ENCODE peak calls at places on chromosomes 12 and 14, in six cellular contexts. One of them, this sample, is unnamed.

GRCh38 chr14:35420036-35420811 is 15.7 kb upstream of the NFKBIA start:
- DNase-seq in osteoblast: no peak
- DNase-seq in choroid plexus epithelial cell: peak
- DNase-seq in A549: no peak
- DNase-seq in right atrium auricular region: no peak
- DNase-seq in fibroblast of the aortic adventitia: peak
- DNase-seq in this sample: no peak

GRCh38 chr12:49535921-49536525 is 2.8 kb upstream of the KCNH3 start:
- DNase-seq in choroid plexus epithelial cell: no peak
- DNase-seq in osteoblast: peak
- DNase-seq in A549: no peak
- DNase-seq in fibroblast of the aortic adventitia: no peak
- DNase-seq in right atrium auricular region: no peak
- DNase-seq in this sample: no peak

GRCh38 chr12:53676715-53677611 is 1.1 kb upstream of the ATP5MC2 start:
- DNase-seq in A549: no peak
- DNase-seq in fibroblast of the aortic adventitia: peak
- DNase-seq in right atrium auricular region: no peak
- DNase-seq in osteoblast: no peak
- DNase-seq in choroid plexus epithelial cell: peak
- DNase-seq in this sample: no peak

GRCh38 chr14:100201701-100202100 is 37.2 kb upstream of the YY1 start:
- DNase-seq in fibroblast of the aortic adventitia: no peak
- DNase-seq in choroid plexus epithelial cell: no peak
- DNase-seq in A549: no peak
- DNase-seq in osteoblast: peak
- DNase-seq in right atrium auricular region: no peak
- DNase-seq in this sample: no peak

GRCh38 chr12:78555802-78556201 is 308.8 kb upstream of the SYT1 start:
- DNase-seq in fibroblast of the aortic adventitia: peak
- DNase-seq in osteoblast: no peak
- DNase-seq in choroid plexus epithelial cell: peak
- DNase-seq in right atrium auricular region: no peak
- DNase-seq in A549: no peak
- DNase-seq in this sample: no peak

GRCh38 chr12:23722655-23723054 is 226.8 kb downstream of the SOX5 start:
- DNase-seq in A549: no peak
- DNase-seq in fibroblast of the aortic adventitia: no peak
- DNase-seq in osteoblast: no peak
- DNase-seq in right atrium auricular region: no peak
- DNase-seq in choroid plexus epithelial cell: no peak
- DNase-seq in this sample: no peak

GRCh38 chr14:92861856-92862807 is 60.8 kb upstream of the CHGA start:
- DNase-seq in fibroblast of the aortic adventitia: no peak
- DNase-seq in A549: no peak
- DNase-seq in choroid plexus epithelial cell: no peak
- DNase-seq in osteoblast: no peak
- DNase-seq in right atrium auricular region: no peak
- DNase-seq in this sample: no peak

GRCh38 chr14:101235042-101235871 is 326.0 kb upstream of the DIO3 start:
- DNase-seq in choroid plexus epithelial cell: peak
- DNase-seq in osteoblast: peak
- DNase-seq in A549: peak
- DNase-seq in fibroblast of the aortic adventitia: peak
- DNase-seq in right atrium auricular region: no peak
- DNase-seq in this sample: no peak

GRCh38 chr12:18141583-18141982 is 51.6 kb upstream of the RERGL start:
- DNase-seq in right atrium auricular region: no peak
- DNase-seq in fibroblast of the aortic adventitia: peak
- DNase-seq in A549: no peak
- DNase-seq in choroid plexus epithelial cell: peak
- DNase-seq in osteoblast: no peak
- DNase-seq in this sample: no peak

GRCh38 chr12:133026996-133027395 is 10.3 kb upstream of the ZNF84 start:
- DNase-seq in choroid plexus epithelial cell: no peak
- DNase-seq in A549: no peak
- DNase-seq in osteoblast: no peak
- DNase-seq in right atrium auricular region: no peak
- DNase-seq in fibroblast of the aortic adventitia: no peak
- DNase-seq in this sample: no peak

GRCh38 chr14:52610187-52610586 is 57.6 kb downstream of the GPR137C start:
- DNase-seq in fibroblast of the aortic adventitia: no peak
- DNase-seq in osteoblast: no peak
- DNase-seq in choroid plexus epithelial cell: no peak
- DNase-seq in right atrium auricular region: no peak
- DNase-seq in A549: no peak
- DNase-seq in this sample: no peak

GRCh38 chr14:103207038-103207403 is 83.8 kb downstream of the TNFAIP2 start:
- DNase-seq in right atrium auricular region: peak
- DNase-seq in fibroblast of the aortic adventitia: peak
- DNase-seq in choroid plexus epithelial cell: no peak
- DNase-seq in A549: no peak
- DNase-seq in osteoblast: peak
- DNase-seq in this sample: no peak

GRCh38 chr12:76890407-76891143 is 11.8 kb upstream of the CSRP2 start:
- DNase-seq in fibroblast of the aortic adventitia: no peak
- DNase-seq in A549: no peak
- DNase-seq in choroid plexus epithelial cell: no peak
- DNase-seq in right atrium auricular region: no peak
- DNase-seq in osteoblast: no peak
- DNase-seq in this sample: no peak

GRCh38 chr12:47954467-47955045 is 8.8 kb upstream of the TMEM106C start:
- DNase-seq in right atrium auricular region: no peak
- DNase-seq in A549: no peak
- DNase-seq in choroid plexus epithelial cell: no peak
- DNase-seq in fibroblast of the aortic adventitia: no peak
- DNase-seq in osteoblast: no peak
- DNase-seq in this sample: no peak

GRCh38 chr14:97709552-97709951 is 912.4 kb downstream of the VRK1 start:
- DNase-seq in osteoblast: no peak
- DNase-seq in choroid plexus epithelial cell: no peak
- DNase-seq in A549: no peak
- DNase-seq in right atrium auricular region: no peak
- DNase-seq in fibroblast of the aortic adventitia: no peak
- DNase-seq in this sample: no peak

GRCh38 chr14:54344445-54344844 is 52.4 kb upstream of the CDKN3 start:
- DNase-seq in fibroblast of the aortic adventitia: no peak
- DNase-seq in A549: no peak
- DNase-seq in right atrium auricular region: no peak
- DNase-seq in choroid plexus epithelial cell: no peak
- DNase-seq in osteoblast: no peak
- DNase-seq in this sample: no peak

GRCh38 chr14:50666772-50667490 is 1.2 kb downstream of the SAV1 start:
- DNase-seq in A549: no peak
- DNase-seq in osteoblast: peak
- DNase-seq in right atrium auricular region: peak
- DNase-seq in choroid plexus epithelial cell: peak
- DNase-seq in fibroblast of the aortic adventitia: peak
- DNase-seq in this sample: no peak

GRCh38 chr12:19741132-19741489 is 301.8 kb downstream of the AEBP2 start:
- DNase-seq in osteoblast: no peak
- DNase-seq in right atrium auricular region: no peak
- DNase-seq in choroid plexus epithelial cell: no peak
- DNase-seq in fibroblast of the aortic adventitia: no peak
- DNase-seq in A549: no peak
- DNase-seq in this sample: no peak

GRCh38 chr14:67650161-67650560 is 24.3 kb downstream of the VTI1B start:
- DNase-seq in fibroblast of the aortic adventitia: peak
- DNase-seq in choroid plexus epithelial cell: no peak
- DNase-seq in osteoblast: no peak
- DNase-seq in A549: no peak
- DNase-seq in right atrium auricular region: no peak
- DNase-seq in this sample: no peak

GRCh38 chr12:75913502-75914110 is 118.0 kb downstream of the PHLDA1 start:
- DNase-seq in osteoblast: no peak
- DNase-seq in right atrium auricular region: no peak
- DNase-seq in fibroblast of the aortic adventitia: no peak
- DNase-seq in choroid plexus epithelial cell: no peak
- DNase-seq in A549: no peak
- DNase-seq in this sample: no peak

GRCh38 chr14:37597538-37598084 is 2.2 kb downstream of the TTC6 start:
- DNase-seq in choroid plexus epithelial cell: peak
- DNase-seq in osteoblast: peak
- DNase-seq in A549: no peak
- DNase-seq in fibroblast of the aortic adventitia: no peak
- DNase-seq in right atrium auricular region: no peak
- DNase-seq in this sample: no peak

GRCh38 chr12:43586646-43587245 is 34.7 kb upstream of the ADAMTS20 start:
- DNase-seq in A549: no peak
- DNase-seq in fibroblast of the aortic adventitia: no peak
- DNase-seq in right atrium auricular region: no peak
- DNase-seq in choroid plexus epithelial cell: no peak
- DNase-seq in osteoblast: no peak
- DNase-seq in this sample: no peak

GRCh38 chr14:55949708-55950107 is 168.5 kb upstream of the PELI2 start:
- DNase-seq in right atrium auricular region: no peak
- DNase-seq in choroid plexus epithelial cell: no peak
- DNase-seq in osteoblast: no peak
- DNase-seq in fibroblast of the aortic adventitia: no peak
- DNase-seq in A549: no peak
- DNase-seq in this sample: no peak

GRCh38 chr12:53014709-53015108 is 8.5 kb downstream of the EIF4B start:
- DNase-seq in osteoblast: no peak
- DNase-seq in choroid plexus epithelial cell: no peak
- DNase-seq in right atrium auricular region: no peak
- DNase-seq in fibroblast of the aortic adventitia: no peak
- DNase-seq in A549: no peak
- DNase-seq in this sample: no peak

GRCh38 chr12:52121848-52122838 is 42.6 kb downstream of the SMIM41 start:
- DNase-seq in choroid plexus epithelial cell: peak
- DNase-seq in osteoblast: peak
- DNase-seq in right atrium auricular region: no peak
- DNase-seq in fibroblast of the aortic adventitia: peak
- DNase-seq in A549: peak
- DNase-seq in this sample: no peak

GRCh38 chr12:120364487-120364886 is 4.5 kb downstream of the MSI1 start:
- DNase-seq in choroid plexus epithelial cell: no peak
- DNase-seq in right atrium auricular region: no peak
- DNase-seq in A549: no peak
- DNase-seq in fibroblast of the aortic adventitia: no peak
- DNase-seq in osteoblast: peak
- DNase-seq in this sample: no peak

GRCh38 chr12:48717252-48717695 is 767 bp upstream of the CCNT1 start:
- DNase-seq in choroid plexus epithelial cell: peak
- DNase-seq in right atrium auricular region: peak
- DNase-seq in osteoblast: no peak
- DNase-seq in fibroblast of the aortic adventitia: peak
- DNase-seq in A549: no peak
- DNase-seq in this sample: peak

GRCh38 chr12:125140239-125140917 is 75.1 kb downstream of the AACS start:
- DNase-seq in A549: peak
- DNase-seq in right atrium auricular region: no peak
- DNase-seq in fibroblast of the aortic adventitia: no peak
- DNase-seq in osteoblast: peak
- DNase-seq in choroid plexus epithelial cell: no peak
- DNase-seq in this sample: no peak

GRCh38 chr14:96095581-96096476 is 56.7 kb downstream of the C14orf132 start:
- DNase-seq in A549: peak
- DNase-seq in fibroblast of the aortic adventitia: peak
- DNase-seq in osteoblast: no peak
- DNase-seq in right atrium auricular region: no peak
- DNase-seq in choroid plexus epithelial cell: peak
- DNase-seq in this sample: no peak

GRCh38 chr12:29616664-29617409 is 119.4 kb upstream of the OVCH1 start:
- DNase-seq in choroid plexus epithelial cell: peak
- DNase-seq in osteoblast: peak
- DNase-seq in fibroblast of the aortic adventitia: peak
- DNase-seq in A549: no peak
- DNase-seq in right atrium auricular region: no peak
- DNase-seq in this sample: no peak

GRCh38 chr12:113203852-113204760 is 17.2 kb upstream of the TPCN1 start:
- DNase-seq in fibroblast of the aortic adventitia: no peak
- DNase-seq in osteoblast: no peak
- DNase-seq in right atrium auricular region: no peak
- DNase-seq in choroid plexus epithelial cell: peak
- DNase-seq in A549: no peak
- DNase-seq in this sample: no peak

DNA sequence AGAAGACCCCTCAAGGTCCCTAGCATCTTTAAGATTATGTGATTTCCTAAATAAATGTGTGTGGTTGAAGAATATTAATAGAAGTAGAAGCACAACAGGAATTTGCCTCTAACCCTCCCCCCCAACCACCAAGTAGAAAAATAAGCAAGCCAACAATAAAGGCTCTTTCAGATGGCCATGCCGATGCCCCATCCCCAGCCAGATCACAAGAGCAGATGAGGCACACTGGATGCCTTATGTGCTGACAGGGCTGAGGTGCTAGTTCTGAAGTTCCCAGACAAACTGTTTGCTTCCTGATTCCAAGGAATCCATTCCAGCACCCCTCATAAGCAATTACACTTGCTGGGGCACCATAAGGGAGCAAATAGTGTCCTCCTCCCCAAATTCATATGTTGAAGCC is 90.0 kb downstream of the SSPN start:
- DNase-seq in fibroblast of the aortic adventitia: no peak
- DNase-seq in choroid plexus epithelial cell: no peak
- DNase-seq in right atrium auricular region: no peak
- DNase-seq in osteoblast: no peak
- DNase-seq in A549: no peak
- DNase-seq in this sample: no peak
- TF ChIP-seq CTCF in fibroblast of the aortic adventitia: no peak
- TF ChIP-seq CTCF in choroid plexus epithelial cell: no peak
- TF ChIP-seq CTCF in right atrium auricular region: no peak
- TF ChIP-seq CTCF in osteoblast: no peak
- TF ChIP-seq CTCF in A549: no peak
- TF ChIP-seq CTCF in this sample: no peak

DNA sequence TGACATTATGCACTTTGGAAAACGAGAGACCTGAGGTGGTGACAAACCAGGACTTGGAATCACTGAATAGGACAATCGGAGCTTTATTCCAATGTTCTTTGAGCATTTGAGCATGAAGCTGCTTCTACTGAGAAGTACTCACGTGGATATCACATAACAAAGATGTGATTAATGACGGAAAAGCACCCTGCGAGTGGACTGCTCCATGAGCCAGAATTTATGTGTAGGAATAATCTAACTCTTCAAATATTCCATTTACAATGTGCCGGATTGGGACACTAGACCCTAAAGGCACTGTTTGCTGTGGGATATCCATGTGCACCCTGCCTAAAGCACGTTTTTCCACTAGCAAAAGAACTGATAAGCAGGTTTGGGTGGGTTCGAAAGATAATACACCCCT is 866 bp upstream of the DUSP16 start:
- DNase-seq in fibroblast of the aortic adventitia: peak
- DNase-seq in A549: no peak
- DNase-seq in right atrium auricular region: no peak
- DNase-seq in osteoblast: peak
- DNase-seq in choroid plexus epithelial cell: peak
- DNase-seq in this sample: no peak
- H3K4me3 ChIP-seq in fibroblast of the aortic adventitia: no peak
- H3K4me3 ChIP-seq in A549: peak
- H3K4me3 ChIP-seq in right atrium auricular region: no peak
- H3K4me3 ChIP-seq in osteoblast: no peak
- H3K4me3 ChIP-seq in choroid plexus epithelial cell: no peak
- H3K4me3 ChIP-seq in this sample: no peak

GRCh38 chr12:84497819-84498218 is 414.8 kb downstream of the SLC6A15 start:
- DNase-seq in osteoblast: no peak
- DNase-seq in A549: no peak
- DNase-seq in fibroblast of the aortic adventitia: peak
- DNase-seq in right atrium auricular region: no peak
- DNase-seq in choroid plexus epithelial cell: peak
- DNase-seq in this sample: no peak
- TF ChIP-seq CTCF in osteoblast: peak
- TF ChIP-seq CTCF in A549: peak
- TF ChIP-seq CTCF in fibroblast of the aortic adventitia: peak
- TF ChIP-seq CTCF in right atrium auricular region: no peak
- TF ChIP-seq CTCF in choroid plexus epithelial cell: peak
- TF ChIP-seq CTCF in this sample: no peak

GRCh38 chr14:32940066-32940651 is 1.5 kb downstream of the NPAS3 start:
- DNase-seq in right atrium auricular region: no peak
- DNase-seq in choroid plexus epithelial cell: peak
- DNase-seq in A549: no peak
- DNase-seq in fibroblast of the aortic adventitia: peak
- DNase-seq in osteoblast: peak
- DNase-seq in this sample: no peak
- H3K4me3 ChIP-seq in right atrium auricular region: peak
- H3K4me3 ChIP-seq in choroid plexus epithelial cell: peak
- H3K4me3 ChIP-seq in A549: peak
- H3K4me3 ChIP-seq in fibroblast of the aortic adventitia: peak
- H3K4me3 ChIP-seq in osteoblast: peak
- H3K4me3 ChIP-seq in this sample: peak